ENCODE peak calls at places on chromosomes 4 and X, in eight cellular contexts. One of them, this sample, is unnamed. For H3K4me1, the result is how much of the 10 kb centered on the place peaks cover.

GRCh38 chr4:185839770-185840169 is 27.8 kb upstream of the SORBS2 start:
- DNase-seq in HCT116: no peak
- DNase-seq in heart right ventricle: no peak
- DNase-seq in body of pancreas: no peak
- DNase-seq in OCI-LY7: no peak
- DNase-seq in stomach: no peak
- DNase-seq in SK-N-SH: no peak
- DNase-seq in astrocyte: no peak
- DNase-seq in this sample: no peak

GRCh38 chr4:56628592-56628991 is 52.5 kb downstream of the HOPX start:
- DNase-seq in SK-N-SH: no peak
- DNase-seq in astrocyte: no peak
- DNase-seq in heart right ventricle: no peak
- DNase-seq in body of pancreas: no peak
- DNase-seq in OCI-LY7: no peak
- DNase-seq in HCT116: no peak
- DNase-seq in stomach: no peak
- DNase-seq in this sample: no peak

GRCh38 chr4:6622744-6623143 is 17.7 kb upstream of the MRFAP1 start:
- DNase-seq in SK-N-SH: no peak
- DNase-seq in heart right ventricle: no peak
- DNase-seq in OCI-LY7: no peak
- DNase-seq in body of pancreas: no peak
- DNase-seq in stomach: no peak
- DNase-seq in HCT116: no peak
- DNase-seq in astrocyte: no peak
- DNase-seq in this sample: no peak

GRCh38 chr4:650951-651883 is 22.9 kb downstream of the ATP5ME start:
- DNase-seq in HCT116: no peak
- DNase-seq in heart right ventricle: no peak
- DNase-seq in body of pancreas: no peak
- DNase-seq in OCI-LY7: no peak
- DNase-seq in astrocyte: no peak
- DNase-seq in SK-N-SH: no peak
- DNase-seq in stomach: no peak
- DNase-seq in this sample: peak

GRCh38 chrX:153928846-153929245 is 2.8 kb upstream of the ARHGAP4 start:
- DNase-seq in HCT116: no peak
- DNase-seq in SK-N-SH: no peak
- DNase-seq in heart right ventricle: no peak
- DNase-seq in stomach: no peak
- DNase-seq in OCI-LY7: no peak
- DNase-seq in body of pancreas: no peak
- DNase-seq in astrocyte: no peak
- DNase-seq in this sample: no peak

GRCh38 chr4:147103403-147103946 is 157.8 kb upstream of the TTC29 start:
- DNase-seq in stomach: no peak
- DNase-seq in heart right ventricle: peak
- DNase-seq in OCI-LY7: no peak
- DNase-seq in body of pancreas: no peak
- DNase-seq in HCT116: no peak
- DNase-seq in astrocyte: peak
- DNase-seq in SK-N-SH: no peak
- DNase-seq in this sample: no peak

GRCh38 chr4:93671093-93671492 is 157.5 kb upstream of the ATOH1 start:
- DNase-seq in heart right ventricle: no peak
- DNase-seq in astrocyte: no peak
- DNase-seq in OCI-LY7: no peak
- DNase-seq in SK-N-SH: no peak
- DNase-seq in HCT116: no peak
- DNase-seq in body of pancreas: no peak
- DNase-seq in stomach: no peak
- DNase-seq in this sample: no peak

GRCh38 chr4:162943263-162943662 is 223.4 kb downstream of the NAF1 start:
- DNase-seq in OCI-LY7: no peak
- DNase-seq in SK-N-SH: no peak
- DNase-seq in HCT116: no peak
- DNase-seq in astrocyte: no peak
- DNase-seq in stomach: no peak
- DNase-seq in heart right ventricle: no peak
- DNase-seq in body of pancreas: no peak
- DNase-seq in this sample: no peak

GRCh38 chrX:13223868-13224555 is 95.8 kb downstream of the ATXN3L start:
- DNase-seq in body of pancreas: peak
- DNase-seq in OCI-LY7: no peak
- DNase-seq in SK-N-SH: no peak
- DNase-seq in stomach: no peak
- DNase-seq in HCT116: peak
- DNase-seq in astrocyte: peak
- DNase-seq in heart right ventricle: no peak
- DNase-seq in this sample: no peak

GRCh38 chr4:6245246-6246169 is 24.1 kb upstream of the WFS1 start:
- DNase-seq in body of pancreas: peak
- DNase-seq in HCT116: no peak
- DNase-seq in heart right ventricle: no peak
- DNase-seq in stomach: no peak
- DNase-seq in OCI-LY7: no peak
- DNase-seq in astrocyte: no peak
- DNase-seq in SK-N-SH: peak
- DNase-seq in this sample: no peak

GRCh38 chr4:25031077-25031606 is 396 bp upstream of the LGI2 start:
- DNase-seq in heart right ventricle: peak
- DNase-seq in body of pancreas: peak
- DNase-seq in stomach: no peak
- DNase-seq in SK-N-SH: peak
- DNase-seq in OCI-LY7: no peak
- DNase-seq in astrocyte: peak
- DNase-seq in HCT116: no peak
- DNase-seq in this sample: no peak

GRCh38 chr4:7397206-7398103 is 37.3 kb downstream of the PSAPL1 start:
- DNase-seq in body of pancreas: peak
- DNase-seq in OCI-LY7: no peak
- DNase-seq in HCT116: no peak
- DNase-seq in astrocyte: peak
- DNase-seq in SK-N-SH: peak
- DNase-seq in heart right ventricle: no peak
- DNase-seq in stomach: no peak
- DNase-seq in this sample: no peak

GRCh38 chrX:56968980-56969379 is 26.4 kb downstream of the SPIN3 start:
- DNase-seq in HCT116: no peak
- DNase-seq in heart right ventricle: no peak
- DNase-seq in SK-N-SH: no peak
- DNase-seq in astrocyte: no peak
- DNase-seq in OCI-LY7: no peak
- DNase-seq in stomach: no peak
- DNase-seq in body of pancreas: no peak
- DNase-seq in this sample: no peak

GRCh38 chr4:139794158-139794954 is 128.7 kb downstream of the MGST2 start:
- DNase-seq in SK-N-SH: peak
- DNase-seq in body of pancreas: no peak
- DNase-seq in astrocyte: peak
- DNase-seq in heart right ventricle: no peak
- DNase-seq in stomach: no peak
- DNase-seq in HCT116: no peak
- DNase-seq in OCI-LY7: no peak
- DNase-seq in this sample: no peak

DNA sequence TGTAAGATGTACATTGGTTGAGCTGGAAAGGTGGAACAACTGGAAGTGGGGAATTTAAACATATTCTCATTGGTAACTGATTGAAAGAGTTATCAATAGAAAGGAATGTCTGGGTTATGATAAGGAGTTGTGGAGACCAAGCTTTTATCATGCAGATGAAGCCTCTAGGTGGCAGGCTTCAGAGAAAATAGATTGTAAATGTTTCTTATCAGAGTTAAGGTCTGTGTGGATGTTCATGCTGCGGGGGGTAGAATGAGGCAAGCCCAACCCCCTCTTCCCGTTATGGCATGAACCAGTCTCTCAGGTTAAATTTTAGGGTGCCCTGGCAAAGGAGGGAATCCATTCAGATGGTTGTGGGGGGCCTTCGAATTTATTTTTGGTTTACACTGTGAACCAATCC is 16.0 kb downstream of the ARSD start:
- DNase-seq in body of pancreas: no peak
- DNase-seq in heart right ventricle: no peak
- DNase-seq in stomach: no peak
- DNase-seq in astrocyte: no peak
- DNase-seq in SK-N-SH: no peak
- DNase-seq in OCI-LY7: no peak
- DNase-seq in HCT116: no peak
- DNase-seq in this sample: no peak
- TF ChIP-seq CTCF in body of pancreas: peak
- TF ChIP-seq CTCF in heart right ventricle: no peak
- TF ChIP-seq CTCF in stomach: no peak
- TF ChIP-seq CTCF in astrocyte: no peak
- TF ChIP-seq CTCF in SK-N-SH: peak
- TF ChIP-seq CTCF in OCI-LY7: peak
- TF ChIP-seq CTCF in HCT116: peak
- TF ChIP-seq CTCF in this sample: no peak

DNA sequence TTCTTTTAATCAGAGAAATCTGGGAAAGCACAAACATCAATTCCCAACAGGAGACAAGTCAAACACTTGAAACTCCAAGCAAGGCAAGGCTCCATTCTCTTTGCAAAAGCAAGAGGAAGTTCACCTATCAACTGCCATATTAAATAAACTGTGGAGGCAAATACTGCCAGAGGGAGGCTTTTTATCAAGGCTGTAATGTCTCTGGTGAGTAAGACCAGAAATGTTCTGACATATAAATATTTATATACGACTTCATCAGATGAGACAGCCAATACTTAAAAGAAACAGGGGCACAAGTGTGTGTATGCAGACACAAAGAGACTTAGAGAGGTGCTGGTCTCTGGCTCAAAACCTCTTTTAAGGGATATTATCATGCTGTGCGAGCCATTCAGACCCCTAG is 24.5 kb downstream of the DCX start:
- DNase-seq in HCT116: no peak
- DNase-seq in astrocyte: no peak
- DNase-seq in body of pancreas: no peak
- DNase-seq in SK-N-SH: no peak
- DNase-seq in stomach: no peak
- DNase-seq in OCI-LY7: no peak
- DNase-seq in heart right ventricle: no peak
- DNase-seq in this sample: no peak
- H3K4me1 ChIP-seq in HCT116: under half
- H3K4me1 ChIP-seq in astrocyte: under half
- H3K4me1 ChIP-seq in body of pancreas: under half
- H3K4me1 ChIP-seq in SK-N-SH: under half
- H3K4me1 ChIP-seq in stomach: under half
- H3K4me1 ChIP-seq in OCI-LY7: under half
- H3K4me1 ChIP-seq in heart right ventricle: under half
- H3K4me1 ChIP-seq in this sample: under half

GRCh38 chr4:12458621-12459020 is 1025.5 kb downstream of the RAB28 start:
- DNase-seq in heart right ventricle: no peak
- DNase-seq in SK-N-SH: no peak
- DNase-seq in body of pancreas: no peak
- DNase-seq in astrocyte: no peak
- DNase-seq in stomach: no peak
- DNase-seq in HCT116: no peak
- DNase-seq in OCI-LY7: no peak
- DNase-seq in this sample: no peak

DNA sequence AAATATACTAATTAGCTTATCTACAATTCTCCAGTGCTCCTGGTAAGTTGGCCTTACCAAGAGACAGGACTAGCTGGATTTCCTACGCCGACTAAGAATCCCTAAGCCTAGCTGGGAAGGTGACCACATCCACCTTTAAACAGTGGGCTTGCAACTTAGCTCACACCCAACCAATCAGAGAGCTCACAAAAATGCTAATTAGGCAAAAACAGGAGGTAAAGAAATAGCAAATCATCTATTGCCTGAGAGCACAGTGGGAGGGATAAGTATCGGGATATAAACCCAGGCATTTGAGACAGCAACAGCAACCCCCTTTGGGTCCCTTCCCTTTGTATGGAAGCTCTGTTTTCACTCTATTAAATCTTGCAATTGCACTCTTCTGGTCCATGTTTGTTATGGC is 1025.0 kb downstream of the RAB28 start:
- DNase-seq in heart right ventricle: no peak
- DNase-seq in astrocyte: no peak
- DNase-seq in body of pancreas: no peak
- DNase-seq in SK-N-SH: no peak
- DNase-seq in stomach: no peak
- DNase-seq in HCT116: no peak
- DNase-seq in OCI-LY7: no peak
- DNase-seq in this sample: no peak
- TF ChIP-seq CTCF in heart right ventricle: no peak
- TF ChIP-seq CTCF in astrocyte: no peak
- TF ChIP-seq CTCF in body of pancreas: no peak
- TF ChIP-seq CTCF in SK-N-SH: no peak
- TF ChIP-seq CTCF in stomach: no peak
- TF ChIP-seq CTCF in HCT116: no peak
- TF ChIP-seq CTCF in OCI-LY7: no peak
- TF ChIP-seq CTCF in this sample: no peak

GRCh38 chr4:168880811-168881595 is 129.1 kb downstream of the CBR4 start:
- DNase-seq in OCI-LY7: no peak
- DNase-seq in body of pancreas: no peak
- DNase-seq in heart right ventricle: no peak
- DNase-seq in astrocyte: no peak
- DNase-seq in SK-N-SH: no peak
- DNase-seq in stomach: no peak
- DNase-seq in HCT116: no peak
- DNase-seq in this sample: peak

GRCh38 chr4:168881754-168882153 is 128.3 kb downstream of the CBR4 start:
- DNase-seq in OCI-LY7: no peak
- DNase-seq in heart right ventricle: no peak
- DNase-seq in body of pancreas: no peak
- DNase-seq in HCT116: no peak
- DNase-seq in SK-N-SH: no peak
- DNase-seq in astrocyte: no peak
- DNase-seq in stomach: no peak
- DNase-seq in this sample: no peak

GRCh38 chr4:168877779-168878491 is 132.1 kb downstream of the CBR4 start:
- DNase-seq in SK-N-SH: peak
- DNase-seq in HCT116: no peak
- DNase-seq in OCI-LY7: no peak
- DNase-seq in body of pancreas: peak
- DNase-seq in astrocyte: no peak
- DNase-seq in heart right ventricle: peak
- DNase-seq in stomach: no peak
- DNase-seq in this sample: peak

GRCh38 chr4:168879178-168879577 is 130.9 kb downstream of the CBR4 start:
- DNase-seq in heart right ventricle: no peak
- DNase-seq in body of pancreas: no peak
- DNase-seq in SK-N-SH: no peak
- DNase-seq in OCI-LY7: no peak
- DNase-seq in stomach: no peak
- DNase-seq in HCT116: no peak
- DNase-seq in astrocyte: no peak
- DNase-seq in this sample: no peak

DNA sequence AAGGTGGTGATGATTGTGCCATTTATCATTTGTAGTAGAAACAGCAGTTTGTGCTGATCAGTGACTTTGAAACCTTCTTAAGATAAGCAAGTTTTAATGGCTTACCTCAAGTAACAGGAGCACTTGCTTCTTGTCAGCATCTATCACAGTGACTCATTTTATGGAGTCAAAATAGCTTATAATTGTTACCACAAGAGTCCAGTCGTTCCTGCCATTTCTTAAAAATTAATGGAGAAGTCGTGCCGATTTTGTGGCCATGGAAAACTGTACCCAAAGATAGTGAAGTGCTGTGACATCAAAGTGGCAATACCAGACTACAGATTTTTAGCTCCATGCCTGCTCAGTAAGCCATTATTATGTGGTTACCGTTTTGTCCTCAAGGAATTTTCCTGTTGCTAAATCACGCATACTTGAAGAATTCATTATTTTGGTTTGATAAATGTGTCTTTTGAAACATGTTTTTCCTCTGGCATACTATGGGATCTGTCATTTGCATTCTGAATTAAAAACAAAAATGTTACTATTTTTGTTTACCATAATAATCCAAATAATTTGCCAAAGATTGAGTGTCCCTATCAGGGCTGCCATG is 129.9 kb downstream of the CBR4 start:
- DNase-seq in SK-N-SH: no peak
- DNase-seq in stomach: no peak
- DNase-seq in astrocyte: peak
- DNase-seq in HCT116: no peak
- DNase-seq in OCI-LY7: no peak
- DNase-seq in heart right ventricle: no peak
- DNase-seq in body of pancreas: no peak
- DNase-seq in this sample: no peak
- H3K4me1 ChIP-seq in SK-N-SH: under half
- H3K4me1 ChIP-seq in stomach: half or more
- H3K4me1 ChIP-seq in astrocyte: half or more
- H3K4me1 ChIP-seq in HCT116: under half
- H3K4me1 ChIP-seq in OCI-LY7: under half
- H3K4me1 ChIP-seq in heart right ventricle: under half
- H3K4me1 ChIP-seq in body of pancreas: under half
- H3K4me1 ChIP-seq in this sample: half or more

This sample was measured in left lung.